ENCODE peak calls at places on chromosomes 4 and X, in four cellular contexts. C is dorsolateral prefrontal cortex, B is cardiac muscle cell, S is gastrocnemius medialis. M is an unnamed sample.

GRCh38 chr4:75490155-75490554 is 24.0 kb downstream of the RCHY1 start:
- DNase-seq in C (no peak), B (no peak), S (no peak), M (no peak)

GRCh38 chr4:102564399-102564921 is 63.3 kb downstream of the NFKB1 start:
- DNase-seq in C (no peak), B (no peak), S (no peak), M (no peak)

GRCh38 chr4:128711361-128711760 is 98.1 kb upstream of the JADE1 start:
- DNase-seq in C (no peak), B (no peak), S (no peak), M (no peak)

GRCh38 chr4:147682755-147683154 is 1.2 kb downstream of the PRMT9 start:
- DNase-seq in C (no peak), B (peak), S (no peak), M (no peak)

GRCh38 chr4:178632415-178632814 is 1190.2 kb upstream of the AGA start:
- DNase-seq in C (no peak), B (no peak), S (no peak), M (no peak)

GRCh38 chrX:124414281-124414680 is 67.9 kb downstream of the SH2D1A start:
- DNase-seq in C (no peak), B (no peak), S (no peak), M (no peak)

GRCh38 chr4:1505511-1506451 is 99.5 kb upstream of the NKX1-1 start:
- DNase-seq in C (no peak), B (no peak), S (peak), M (no peak)

GRCh38 chr4:125013891-125014290 is 300.9 kb upstream of the FAT4 start:
- DNase-seq in C (no peak), B (peak), S (no peak), M (no peak)

GRCh38 chrX:30620980-30621716 is 32.1 kb upstream of the GK start:
- DNase-seq in C (peak), B (no peak), S (peak), M (no peak)

GRCh38 chr4:137000432-137000831 is 531.9 kb downstream of the PCDH18 start:
- DNase-seq in C (no peak), B (no peak), S (no peak), M (peak)

GRCh38 chr4:125526420-125526819 is 211.7 kb downstream of the FAT4 start:
- DNase-seq in C (no peak), B (no peak), S (no peak), M (no peak)

GRCh38 chr4:74157116-74157742 is 689 bp upstream of the MTHFD2L start:
- DNase-seq in C (no peak), B (no peak), S (no peak), M (no peak)

GRCh38 chr4:142663828-142664227 is 182.3 kb downstream of the INPP4B start:
- DNase-seq in C (no peak), B (no peak), S (no peak), M (no peak)

GRCh38 chr4:44668521-44668920 is 9.7 kb upstream of the GUF1 start:
- DNase-seq in C (no peak), B (no peak), S (no peak), M (no peak)

GRCh38 chr4:110198472-110199419 is at the start of gene ELOVL6:
- DNase-seq in C (peak), B (peak), S (peak), M (no peak)

GRCh38 chr4:113311047-113311446 is 261.6 kb downstream of the ANK2 start:
- DNase-seq in C (no peak), B (no peak), S (no peak), M (no peak)

GRCh38 chrX:20988118-20988517 is 386.1 kb upstream of the CNKSR2 start:
- DNase-seq in C (no peak), B (no peak), S (no peak), M (no peak)

GRCh38 chr4:152935138-152935537 is 985 bp upstream of the FHDC1 start:
- DNase-seq in C (no peak), B (no peak), S (no peak), M (no peak)

GRCh38 chr4:7335363-7336066 is 99.2 kb downstream of the PSAPL1 start:
- DNase-seq in C (peak), B (peak), S (no peak), M (peak)

GRCh38 chrX:71636438-71637252 is 18.3 kb upstream of the CXCR3 start:
- DNase-seq in C (peak), B (no peak), S (no peak), M (no peak)

GRCh38 chr4:174365018-174365587 is 81.4 kb downstream of the CEP44 start:
- DNase-seq in C (no peak), B (peak), S (no peak), M (no peak)

GRCh38 chrX:14865201-14865600 is 7.7 kb downstream of the FANCB start:
- DNase-seq in C (no peak), B (no peak), S (no peak), M (no peak)

GRCh38 chrX:15594371-15594770 is 6.4 kb downstream of the ACE2 start:
- DNase-seq in C (no peak), B (peak), S (no peak), M (no peak)

M was measured in chondrocyte.